ENCODE peak calls at places on chromosomes 5 and 9, in six cellular contexts. N, F, L, R, C and Y are unnamed samples.

GRCh38 chr9:79390077-79390673 is 181.6 kb upstream of the TLE4 start:
- DNase-seq in N (no peak), C (peak), L (no peak), F (no peak), R (no peak), Y (no peak)

GRCh38 chr9:3018691-3019230 is 174.9 kb upstream of the PUM3 start:
- DNase-seq in F (no peak), L (no peak), N (no peak), R (no peak), C (no peak), Y (no peak)

GRCh38 chr5:149471406-149472183 is 79.6 kb downstream of the CSNK1A1 start:
- DNase-seq in N (peak), R (peak), C (peak), F (no peak), L (no peak), Y (peak)

GRCh38 chr5:616342-617039 is 4.4 kb downstream of the CEP72 start:
- DNase-seq in C (no peak), R (no peak), N (peak), F (no peak), L (no peak), Y (no peak)

GRCh38 chr9:134382733-134383132 is 56.5 kb downstream of the RXRA start:
- DNase-seq in C (no peak), L (no peak), R (no peak), F (no peak), N (no peak), Y (no peak)

GRCh38 chr9:7119612-7120011 is 361.8 kb downstream of the KDM4C start:
- DNase-seq in F (no peak), C (no peak), R (no peak), N (no peak), L (no peak), Y (no peak)

GRCh38 chr5:14071433-14071832 is 71.7 kb upstream of the TRIO start:
- DNase-seq in C (no peak), N (no peak), R (no peak), F (no peak), L (no peak), Y (peak)

GRCh38 chr5:78899922-78900362 is 85.2 kb downstream of the ARSB start:
- DNase-seq in F (peak), N (peak), C (peak), R (peak), L (no peak), Y (peak)

GRCh38 chr5:77844408-77845272 is 68.5 kb upstream of the TBCA start:
- DNase-seq in F (no peak), N (no peak), L (no peak), R (no peak), C (peak), Y (no peak)

GRCh38 chr5:156208271-156208670 is 118.7 kb upstream of the SGCD start:
- DNase-seq in C (peak), N (peak), F (no peak), R (no peak), L (no peak), Y (no peak)

GRCh38 chr5:2737273-2738155 is 14.0 kb downstream of the IRX2 start:
- DNase-seq in F (no peak), N (no peak), R (no peak), L (no peak), C (no peak), Y (no peak)

GRCh38 chr9:82489579-82489915 is 501.0 kb downstream of the SPATA31D1 start:
- DNase-seq in F (no peak), N (peak), L (no peak), C (peak), R (no peak), Y (no peak)

GRCh38 chr5:7871560-7872113 is 2.7 kb downstream of the MTRR start:
- DNase-seq in L (no peak), C (no peak), R (no peak), F (no peak), N (no peak), Y (no peak)

GRCh38 chr9:78549711-78550110 is 252.8 kb downstream of the PSAT1 start:
- DNase-seq in R (no peak), F (no peak), N (no peak), L (no peak), C (peak), Y (no peak)

GRCh38 chr5:94983861-94984535 is 300.9 kb downstream of the MCTP1 start:
- DNase-seq in C (peak), L (no peak), R (no peak), F (no peak), N (peak), Y (peak)

GRCh38 chr5:54658014-54658413 is 140.5 kb downstream of the SNX18 start:
- DNase-seq in R (no peak), N (peak), L (no peak), F (no peak), C (peak), Y (peak)

GRCh38 chr9:123757547-123757946 is 172.4 kb downstream of the DENND1A start:
- DNase-seq in F (no peak), L (no peak), C (no peak), R (no peak), N (peak), Y (no peak)

GRCh38 chr5:158050401-158050800 is 191.5 kb upstream of the CLINT1 start:
- DNase-seq in N (no peak), L (no peak), R (no peak), C (no peak), F (no peak), Y (peak)

GRCh38 chr5:3598725-3599282 is 3.2 kb downstream of the IRX1 start:
- DNase-seq in L (no peak), C (peak), N (no peak), R (no peak), F (no peak), Y (no peak)

GRCh38 chr5:80672140-80672736 is 17.5 kb upstream of the DHFR start:
- DNase-seq in C (peak), R (peak), N (peak), L (peak), F (peak), Y (peak)

GRCh38 chr9:128683340-128684064 is 5.5 kb upstream of the SET start:
- DNase-seq in F (peak), N (peak), C (peak), L (no peak), R (peak), Y (peak)

GRCh38 chr5:26669031-26669430 is 369.4 kb downstream of the CDH9 start:
- DNase-seq in C (no peak), F (no peak), L (no peak), N (no peak), R (no peak), Y (no peak)

GRCh38 chr5:132677191-132677590 is 3.4 kb downstream of the IL4 start:
- DNase-seq in C (peak), R (peak), L (no peak), N (peak), F (no peak), Y (peak)

GRCh38 chr5:132506094-132506692 is 15.6 kb upstream of the IRF1 start:
- DNase-seq in C (peak), R (peak), N (peak), F (no peak), L (no peak), Y (peak)

GRCh38 chr9:120151149-120151548 is 428.8 kb downstream of the CDK5RAP2 start:
- DNase-seq in N (no peak), C (no peak), L (no peak), R (no peak), F (no peak), Y (no peak)

GRCh38 chr9:99595796-99596195 is 225.9 kb upstream of the NR4A3 start:
- DNase-seq in R (no peak), L (no peak), F (no peak), N (no peak), C (no peak), Y (no peak)

GRCh38 chr5:125696762-125697161 is 726.4 kb upstream of the GRAMD2B start:
- DNase-seq in N (peak), L (no peak), R (no peak), F (no peak), C (peak), Y (peak)

GRCh38 chr5:10353241-10354047 is at the start of gene MARCHF6:
- DNase-seq in R (peak), C (peak), F (peak), N (peak), L (peak), Y (peak)

GRCh38 chr5:24161559-24161958 is 483.2 kb downstream of the CDH10 start:
- DNase-seq in R (no peak), L (no peak), F (no peak), C (peak), N (no peak), Y (peak)

GRCh38 chr5:172339264-172340180 is 56.0 kb upstream of the UBTD2 start:
- DNase-seq in F (no peak), R (no peak), N (no peak), C (no peak), L (no peak), Y (no peak)

GRCh38 chr5:56480305-56481146 is 247.4 kb upstream of the ANKRD55 start:
- DNase-seq in L (peak), F (peak), N (peak), C (peak), R (no peak), Y (no peak)